ENCODE peak calls at places on chromosomes 13 and 19, in seven cellular contexts. L, D, X, Y, F, Q and O are unnamed samples.

GRCh38 chr13:99992912-99993311 is 11.3 kb downstream of the ZIC2 start:
- DNase-seq in L (no peak), D (no peak), X (no peak), Y (no peak), F (peak; percentile 72), Q (no peak), O (no peak)

GRCh38 chr19:1173160-1173844 is 766 bp downstream of the SBNO2 start:
- DNase-seq in L (no peak), D (no peak), X (peak; percentile 52), Y (peak; percentile 84), F (peak; percentile 50), Q (peak; percentile 78), O (no peak)

GRCh38 chr19:5143471-5144411 is 174.8 kb downstream of the KDM4B start:
- DNase-seq in L (no peak), D (no peak), X (no peak), Y (peak; percentile 70), F (no peak), Q (no peak), O (no peak)

GRCh38 chr19:48290341-48290922 is 20.6 kb downstream of the ZNF114 start:
- DNase-seq in L (no peak), D (no peak), X (no peak), Y (no peak), F (peak; percentile 36), Q (peak; percentile 97), O (peak; percentile 42)

GRCh38 chr13:46739447-46740125 is 57.4 kb downstream of the ESD start:
- DNase-seq in L (no peak), D (no peak), X (no peak), Y (no peak), F (no peak), Q (no peak), O (no peak)

GRCh38 chr19:15072930-15073647 is 8.9 kb upstream of the OR1I1 start:
- DNase-seq in L (no peak), D (no peak), X (no peak), Y (no peak), F (no peak), Q (peak; percentile 62), O (no peak)

GRCh38 chr19:40601061-40601973 is at the start of gene LTBP4:
- DNase-seq in L (no peak), D (peak; percentile 86), X (peak; percentile 67), Y (peak; percentile 78), F (peak; percentile 59), Q (peak; percentile 71), O (no peak)

GRCh38 chr13:113552786-113553540 is 31.6 kb upstream of the TFDP1 start:
- DNase-seq in L (no peak), D (peak; percentile 48), X (peak; percentile 13), Y (no peak), F (no peak), Q (peak; percentile 44), O (no peak)

GRCh38 chr19:15114153-15114540 is 6.9 kb downstream of the SYDE1 start:
- DNase-seq in L (no peak), D (peak; percentile 87), X (no peak), Y (no peak), F (no peak), Q (no peak), O (no peak)

GRCh38 chr19:19215792-19216191 is 4.0 kb downstream of the NCAN start:
- DNase-seq in L (no peak), D (no peak), X (no peak), Y (no peak), F (no peak), Q (no peak), O (no peak)

GRCh38 chr19:489418-490196 is 6.7 kb upstream of the MADCAM1 start:
- DNase-seq in L (no peak), D (no peak), X (no peak), Y (peak; percentile 90), F (no peak), Q (peak; percentile 82), O (no peak)

GRCh38 chr13:107130516-107130915 is 562.6 kb upstream of the ARGLU1 start:
- DNase-seq in L (no peak), D (no peak), X (no peak), Y (no peak), F (no peak), Q (no peak), O (no peak)

GRCh38 chr13:71046360-71047079 is 820.5 kb downstream of the DACH1 start:
- DNase-seq in L (no peak), D (no peak), X (no peak), Y (no peak), F (no peak), Q (no peak), O (no peak)

GRCh38 chr13:111367340-111367739 is 46.9 kb downstream of the TEX29 start:
- DNase-seq in L (no peak), D (no peak), X (no peak), Y (no peak), F (no peak), Q (no peak), O (no peak)

GRCh38 chr19:30065680-30066606 is 123.9 kb downstream of the URI1 start:
- DNase-seq in L (no peak), D (peak; percentile 27), X (no peak), Y (peak; percentile 15), F (no peak), Q (peak; percentile 50), O (no peak)

GRCh38 chr13:35712907-35713685 is 236.6 kb upstream of the MAB21L1 start:
- DNase-seq in L (no peak), D (no peak), X (no peak), Y (no peak), F (peak; percentile 34), Q (peak; percentile 33), O (no peak)

GRCh38 chr19:35511337-35511736 is 2.1 kb downstream of the DMKN start:
- DNase-seq in L (no peak), D (no peak), X (no peak), Y (peak; percentile 52), F (no peak), Q (no peak), O (no peak)

GRCh38 chr19:35512831-35513230 is 618 bp downstream of the DMKN start:
- DNase-seq in L (no peak), D (no peak), X (no peak), Y (no peak), F (no peak), Q (no peak), O (no peak)

GRCh38 chr19:35513231-35513974 is at the start of gene DMKN:
- DNase-seq in L (no peak), D (no peak), X (no peak), Y (no peak), F (no peak), Q (peak; percentile 86), O (no peak)

GRCh38 chr19:35516310-35516709 is 2.9 kb upstream of the DMKN start:
- DNase-seq in L (no peak), D (no peak), X (no peak), Y (no peak), F (no peak), Q (no peak), O (no peak)

DNA sequence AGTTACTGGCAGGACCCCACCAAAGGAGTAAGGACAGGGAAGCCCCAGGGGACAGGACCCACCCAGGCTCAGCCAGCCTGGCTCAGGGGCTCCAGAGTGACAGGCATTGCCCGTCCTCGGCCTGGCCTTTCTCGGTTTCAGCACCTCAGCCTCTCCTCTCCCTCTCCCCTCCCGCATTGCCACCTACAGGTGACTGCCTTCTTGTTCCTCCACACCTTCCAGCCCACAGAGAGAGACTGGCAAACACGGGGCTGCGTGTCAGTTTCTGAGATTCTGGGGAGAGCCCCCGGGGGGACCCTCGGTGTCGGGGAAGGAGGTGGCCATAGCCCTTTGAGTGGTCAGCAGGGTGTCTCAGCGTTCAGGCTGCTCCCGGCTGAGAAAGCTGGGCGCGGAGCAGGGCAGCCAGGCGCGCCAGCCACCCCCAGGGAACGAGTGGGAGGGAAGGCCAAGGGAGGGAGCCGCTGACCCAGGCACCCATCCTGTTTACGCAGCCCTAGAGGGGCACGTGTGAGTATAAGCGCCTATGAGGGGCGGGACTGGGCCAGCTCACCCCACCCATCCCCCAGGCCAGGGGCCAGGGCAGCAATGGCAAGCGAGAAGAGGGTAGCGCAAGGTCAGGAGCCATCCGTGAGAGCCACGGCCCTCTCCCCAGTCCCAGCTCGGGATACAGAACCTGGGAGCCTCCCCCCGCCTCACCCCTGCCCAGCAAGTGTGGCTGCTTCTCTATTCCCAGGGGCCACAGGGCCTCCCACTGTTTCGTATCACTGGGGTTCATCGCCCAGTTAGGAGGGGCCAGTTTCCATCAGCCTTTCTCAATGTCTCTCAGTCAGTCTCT is 743 bp upstream of the DMKN start:
- DNase-seq in L (no peak), D (no peak), X (no peak), Y (no peak), F (no peak), Q (peak; percentile 85), O (no peak)
- TF ChIP-seq CTCF in L (no peak), D (no peak), X (no peak), Y (no peak), F (no peak), Q (peak; percentile 65), O (no peak)

DNA sequence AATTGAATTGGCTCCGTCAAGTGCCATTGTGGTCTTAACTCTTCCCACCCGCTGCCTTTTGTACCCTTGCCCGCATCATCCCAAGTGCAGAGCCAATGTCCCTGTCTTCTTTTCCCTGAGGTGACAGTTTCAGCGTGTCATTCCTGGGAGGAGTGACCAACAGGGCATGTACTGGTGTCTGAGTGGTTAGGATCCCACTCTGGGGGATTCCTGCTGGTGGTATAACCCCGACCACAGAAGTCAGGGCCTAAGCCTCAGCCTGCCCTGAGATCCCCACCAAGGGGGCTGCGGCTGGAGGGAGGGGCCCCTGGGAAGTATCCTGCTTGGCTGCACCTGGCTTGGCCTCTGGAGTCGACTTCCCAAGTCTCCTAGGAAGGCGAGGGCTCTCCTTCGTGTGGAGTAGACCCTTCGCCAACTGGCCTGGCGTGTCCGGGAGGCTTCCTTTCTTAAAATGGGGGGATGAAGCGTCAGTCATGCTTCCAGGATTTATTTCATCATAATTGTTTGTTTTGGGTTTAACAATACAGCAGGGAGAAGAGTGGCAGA is 40.6 kb downstream of the NFIX start:
- DNase-seq in L (no peak), D (no peak), X (no peak), Y (no peak), F (no peak), Q (no peak), O (no peak)
- TF ChIP-seq CTCF in L (no peak), D (no peak), X (no peak), Y (no peak), F (no peak), Q (no peak), O (no peak)

GRCh38 chr13:76884571-76885202 is 1.5 kb downstream of the KCTD12 start:
- DNase-seq in L (no peak), D (no peak), X (peak; percentile 41), Y (no peak), F (peak; percentile 9), Q (no peak), O (no peak)

GRCh38 chr13:76886005-76886291 is 257 bp downstream of the KCTD12 start:
- DNase-seq in L (no peak), D (peak; percentile 69), X (no peak), Y (no peak), F (no peak), Q (no peak), O (no peak)

GRCh38 chr13:76885203-76886004 is 801 bp downstream of the KCTD12 start:
- DNase-seq in L (peak; percentile 50), D (peak; percentile 86), X (peak; percentile 83), Y (peak; percentile 88), F (peak; percentile 50), Q (peak; percentile 85), O (peak; percentile 40)

GRCh38 chr13:76882431-76882830 is 3.8 kb downstream of the KCTD12 start:
- DNase-seq in L (no peak), D (no peak), X (no peak), Y (no peak), F (no peak), Q (no peak), O (no peak)

GRCh38 chr13:76884167-76884566 is 2.0 kb downstream of the KCTD12 start:
- DNase-seq in L (no peak), D (no peak), X (peak; percentile 64), Y (no peak), F (peak; percentile 17), Q (peak; percentile 87), O (no peak)
- TF ChIP-seq CTCF in L (no peak), D (peak; percentile 49), X (no peak), Y (no peak), F (peak; percentile 24), Q (peak; percentile 72), O (peak; percentile 44)

GRCh38 chr19:58407658-58408151 is 744 bp upstream of the ZNF584 start:
- DNase-seq in L (no peak), D (no peak), X (no peak), Y (peak; percentile 48), F (no peak), Q (peak; percentile 69), O (no peak)
- TF ChIP-seq CTCF in L (no peak), D (no peak), X (no peak), Y (no peak), F (no peak), Q (no peak), O (no peak)